ENCODE peak calls at places on chromosome 17, in eight cellular contexts. O is nephron progenitor cell, W is uterus, V is mucosa of descending colon, T is HFF-Myc, Z is kidney epithelial cell, C is mesothelial cell of epicardium, Q is transverse colon. L is an unnamed sample.

GRCh38 chr17:39627170-39627716 is 491 bp downstream of the PPP1R1B start:
- DNase-seq in O (peak), W (no peak), V (no peak), T (no peak), Z (no peak), C (no peak), Q (no peak), L (no peak)

GRCh38 chr17:4073983-4074830 is 68.6 kb downstream of the ZZEF1 start:
- DNase-seq in O (no peak), W (no peak), V (no peak), T (no peak), Z (no peak), C (no peak), Q (peak), L (no peak)

GRCh38 chr17:80071116-80071980 is 30.0 kb upstream of the GAA start:
- DNase-seq in O (no peak), W (peak), V (no peak), T (no peak), Z (no peak), C (no peak), Q (peak), L (no peak)

GRCh38 chr17:1710807-1711553 is 803 bp upstream of the TLCD2 start:
- DNase-seq in O (no peak), W (no peak), V (no peak), T (no peak), Z (no peak), C (no peak), Q (no peak), L (no peak)

GRCh38 chr17:75875182-75875939 is 3.0 kb downstream of the TRIM47 start:
- DNase-seq in O (no peak), W (no peak), V (no peak), T (no peak), Z (no peak), C (no peak), Q (peak), L (no peak)

GRCh38 chr17:72372185-72372584 is 251.4 kb downstream of the SOX9 start:
- DNase-seq in O (no peak), W (no peak), V (no peak), T (no peak), Z (no peak), C (no peak), Q (no peak), L (no peak)

GRCh38 chr17:81040791-81041337 is 5.9 kb downstream of the BAIAP2 start:
- DNase-seq in O (no peak), W (no peak), V (no peak), T (no peak), Z (no peak), C (no peak), Q (no peak), L (no peak)

GRCh38 chr17:7834554-7834890 is 505 bp downstream of the KDM6B start:
- DNase-seq in O (peak), W (peak), V (peak), T (no peak), Z (no peak), C (no peak), Q (peak), L (no peak)

GRCh38 chr17:49076575-49077384 is 55.8 kb upstream of the B4GALNT2 start:
- DNase-seq in O (no peak), W (no peak), V (no peak), T (no peak), Z (no peak), C (no peak), Q (no peak), L (no peak)

GRCh38 chr17:794876-795275 is 12.7 kb downstream of the MRM3 start:
- DNase-seq in O (peak), W (peak), V (peak), T (no peak), Z (no peak), C (peak), Q (peak), L (peak)

GRCh38 chr17:45146166-45146565 is 2.1 kb upstream of the HEXIM1 start:
- DNase-seq in O (no peak), W (no peak), V (peak), T (no peak), Z (no peak), C (no peak), Q (no peak), L (no peak)

GRCh38 chr17:79870540-79870939 is 31.3 kb upstream of the CBX4 start:
- DNase-seq in O (no peak), W (no peak), V (no peak), T (no peak), Z (no peak), C (no peak), Q (no peak), L (no peak)

GRCh38 chr17:2721603-2722002 is 10.0 kb upstream of the CLUH start:
- DNase-seq in O (no peak), W (no peak), V (peak), T (no peak), Z (no peak), C (no peak), Q (no peak), L (no peak)

GRCh38 chr17:59558953-59559352 is 6.5 kb upstream of the DHX40 start:
- DNase-seq in O (no peak), W (no peak), V (no peak), T (no peak), Z (no peak), C (no peak), Q (no peak), L (no peak)

GRCh38 chr17:42317256-42317966 is 29.1 kb downstream of the STAT5A start:
- DNase-seq in O (no peak), W (no peak), V (no peak), T (no peak), Z (no peak), C (no peak), Q (no peak), L (no peak)

GRCh38 chr17:55585629-55586028 is 74.4 kb upstream of the SMIM36 start:
- DNase-seq in O (no peak), W (no peak), V (no peak), T (no peak), Z (no peak), C (no peak), Q (no peak), L (no peak)
- TF ChIP-seq CTCF in O (no peak), W (no peak), V (no peak), T (no peak), Z (no peak), C (no peak), Q (no peak), L (no peak)

DNA sequence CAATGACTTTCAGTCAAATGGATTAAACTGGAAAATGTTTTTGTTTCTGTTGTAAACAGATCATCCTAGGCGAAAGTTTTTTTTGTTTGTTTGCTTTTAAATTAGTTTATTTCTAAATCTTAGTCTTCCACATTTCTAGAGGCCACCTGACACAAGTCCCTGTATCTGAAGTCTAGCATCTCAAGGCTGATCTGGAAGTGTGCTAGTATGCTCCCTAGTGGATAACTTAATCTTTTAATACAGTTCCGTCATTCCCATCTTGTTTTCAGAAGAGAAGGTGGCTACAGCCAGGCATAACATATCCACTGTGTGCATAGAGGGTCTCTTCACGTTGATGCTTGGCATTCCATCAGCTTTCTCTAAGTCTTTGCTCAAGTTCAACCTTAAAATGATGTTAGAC is 7.6 kb downstream of the IFT20 start:
- DNase-seq in O (no peak), W (no peak), V (no peak), T (no peak), Z (no peak), C (no peak), Q (no peak), L (no peak)
- TF ChIP-seq CTCF in O (no peak), W (no peak), V (no peak), T (no peak), Z (peak), C (no peak), Q (no peak), L (no peak)

GRCh38 chr17:65027305-65027704 is 29.2 kb downstream of the GNA13 start:
- DNase-seq in O (no peak), W (no peak), V (no peak), T (peak), Z (peak), C (no peak), Q (no peak), L (no peak)
- TF ChIP-seq CTCF in O (no peak), W (no peak), V (no peak), T (peak), Z (peak), C (peak), Q (no peak), L (no peak)

DNA sequence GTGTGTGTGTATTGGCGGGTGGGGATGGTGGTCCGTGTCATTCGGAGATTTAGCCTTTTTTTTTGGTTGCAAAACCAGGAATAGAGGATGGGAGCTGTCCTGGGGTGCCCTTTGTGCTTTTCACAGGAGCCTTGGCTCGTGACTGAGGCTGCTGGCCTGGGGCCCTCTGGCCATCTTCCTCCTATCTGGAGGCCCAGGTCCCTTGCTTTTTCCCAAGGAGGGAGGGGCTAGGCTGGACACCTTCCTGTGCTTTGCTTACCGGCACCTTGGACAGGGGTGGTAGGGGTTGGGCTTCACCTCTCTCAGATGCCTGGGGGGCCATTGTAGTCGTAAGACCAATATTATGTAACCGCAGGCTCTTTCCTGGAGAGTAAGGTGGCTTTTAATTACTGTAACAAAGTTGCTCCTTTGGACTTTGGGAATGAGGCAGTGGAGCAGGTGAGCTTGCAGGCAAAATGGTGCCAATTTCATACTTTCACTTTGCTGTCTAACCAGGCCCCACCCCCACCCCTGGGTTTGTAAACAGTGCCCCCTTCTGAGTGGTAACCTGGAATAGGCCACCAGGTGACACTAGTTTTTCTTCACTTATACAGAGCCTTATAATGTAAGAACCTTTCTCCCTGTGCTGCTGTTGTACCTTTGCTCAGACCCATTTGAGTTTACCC is 1.2 kb downstream of the DYNLL2 start:
- DNase-seq in O (no peak), W (peak), V (peak), T (no peak), Z (no peak), C (no peak), Q (peak), L (no peak)
- TF ChIP-seq CTCF in O (no peak), W (no peak), V (no peak), T (peak), Z (peak), C (no peak), Q (no peak), L (no peak)

DNA sequence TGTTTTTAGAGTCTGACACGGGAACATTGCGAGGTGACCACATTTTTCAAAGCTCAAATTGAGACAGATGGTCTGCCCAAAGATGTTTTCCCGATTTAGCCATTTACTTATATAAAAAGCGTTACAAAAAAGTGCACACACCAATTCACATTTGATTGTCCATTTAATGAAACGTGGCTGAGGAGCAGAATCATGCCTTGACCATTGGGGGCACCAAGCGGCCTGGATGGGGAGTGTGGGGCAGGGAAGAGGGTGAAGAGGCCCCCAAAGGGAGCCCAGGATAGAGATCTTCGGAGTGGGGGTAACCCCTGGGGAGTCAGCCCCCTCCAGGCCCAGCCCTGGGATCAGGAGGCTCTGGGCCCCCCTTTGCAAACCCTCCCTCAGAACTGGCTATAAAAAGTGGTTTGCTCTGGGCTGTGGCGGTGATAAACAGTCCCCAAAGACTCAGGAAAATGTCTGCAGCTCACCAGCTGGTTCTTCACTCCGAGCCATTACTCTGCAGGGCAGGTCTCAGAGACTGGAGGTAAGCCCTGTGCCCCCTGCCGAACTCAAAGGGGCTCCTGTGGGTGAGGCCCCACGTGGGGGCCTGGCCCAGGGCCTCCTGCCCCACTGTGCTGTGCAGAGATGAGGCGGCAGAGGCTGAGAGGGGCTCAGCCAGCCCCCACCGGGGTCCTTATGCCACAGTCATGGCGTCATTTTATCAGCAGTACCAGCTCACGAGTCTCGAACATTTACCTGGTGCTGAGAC is 105.9 kb upstream of the SEC14L1 start:
- DNase-seq in O (no peak), W (no peak), V (no peak), T (no peak), Z (no peak), C (no peak), Q (no peak), L (no peak)
- TF ChIP-seq CTCF in O (no peak), W (no peak), V (no peak), T (no peak), Z (no peak), C (no peak), Q (no peak), L (no peak)

GRCh38 chr17:29613371-29613837 is 9.3 kb downstream of the CORO6 start:
- DNase-seq in O (peak), W (peak), V (peak), T (no peak), Z (no peak), C (peak), Q (peak), L (peak)
- TF ChIP-seq CTCF in O (peak), W (peak), V (peak), T (peak), Z (peak), C (peak), Q (peak), L (peak)